ENCODE peak calls at places on chromosome 1, in nine cellular contexts. X is upper lobe of right lung, O is lower lobe of right lung, N is Panc1, H is heart left ventricle, Y is left ventricle myocardium inferior, Z is fibroblast of lung, K is prostate gland, D is WERI-Rb-1. J is an unnamed sample.

GRCh38 chr1:32870615-32871363 is at the start of gene FNDC5:
- DNase-seq in X (no peak), O (no peak), H (no peak), Y (peak; percentile 36), D (no peak), Z (peak; percentile 21), K (no peak), N (no peak), J (no peak)

GRCh38 chr1:205703072-205703471 is 22.8 kb upstream of the SLC45A3 start:
- DNase-seq in D (no peak), N (no peak), O (no peak), X (no peak), Y (no peak), K (peak; percentile 44), H (no peak), Z (no peak), J (no peak)

GRCh38 chr1:64598100-64598571 is 128.2 kb downstream of the CACHD1 start:
- DNase-seq in H (no peak), N (no peak), Y (no peak), K (no peak), D (no peak), O (no peak), Z (peak; percentile 85), X (no peak), J (no peak)

GRCh38 chr1:97920275-97920831 is 481 bp downstream of the DPYD start:
- DNase-seq in K (no peak), Y (no peak), N (no peak), D (no peak), Z (peak; percentile 32), O (no peak), X (no peak), H (no peak), J (no peak)

GRCh38 chr1:207873055-207873890 is 37.7 kb downstream of the CD34 start:
- DNase-seq in K (no peak), H (no peak), X (peak; percentile 71), N (no peak), Y (no peak), O (peak; percentile 60), Z (no peak), D (no peak), J (no peak)

GRCh38 chr1:194367121-194367520 is 1180.7 kb upstream of the B3GALT2 start:
- DNase-seq in K (no peak), Y (no peak), H (no peak), N (no peak), O (no peak), Z (peak; percentile 51), X (no peak), D (no peak), J (no peak)

GRCh38 chr1:33433509-33434362 is 2.8 kb upstream of the PHC2 start:
- DNase-seq in O (no peak), X (no peak), Z (peak; percentile 99), D (no peak), Y (no peak), K (no peak), H (peak; percentile 62), N (peak; percentile 97), J (peak; percentile 20)

GRCh38 chr1:77489910-77490309 is 192.5 kb downstream of the ZZZ3 start:
- DNase-seq in Z (peak; percentile 65), D (no peak), K (no peak), Y (no peak), H (no peak), X (no peak), N (no peak), O (no peak), J (no peak)

GRCh38 chr1:7300893-7301292 is 470.2 kb upstream of the VAMP3 start:
- DNase-seq in X (no peak), O (no peak), K (no peak), Y (no peak), D (no peak), Z (peak; percentile 97), H (no peak), N (peak; percentile 65), J (no peak)

GRCh38 chr1:75953461-75953860 is 21.3 kb upstream of the ASB17 start:
- DNase-seq in N (no peak), X (no peak), O (no peak), Z (no peak), Y (no peak), K (no peak), H (no peak), D (no peak), J (no peak)

GRCh38 chr1:228471762-228472398 is 15.3 kb upstream of the RNF187 start:
- DNase-seq in Z (no peak), N (no peak), D (no peak), K (no peak), H (no peak), X (no peak), Y (no peak), O (no peak), J (no peak)

GRCh38 chr1:26154750-26155149 is 4.1 kb upstream of the FAM110D start:
- DNase-seq in O (no peak), K (no peak), X (no peak), D (no peak), H (peak; percentile 56), Y (no peak), N (no peak), Z (no peak), J (no peak)

GRCh38 chr1:210252621-210253041 is 20.0 kb downstream of the SERTAD4 start:
- DNase-seq in O (peak; percentile 55), X (peak; percentile 71), D (peak; percentile 29), Y (peak; percentile 58), Z (no peak), H (peak; percentile 51), N (no peak), K (peak; percentile 10), J (no peak)

GRCh38 chr1:40508375-40509341 is at the start of gene EXO5:
- DNase-seq in N (no peak), K (peak; percentile 68), O (peak; percentile 91), Y (peak; percentile 86), D (peak; percentile 87), X (peak; percentile 93), H (peak; percentile 89), Z (peak; percentile 81), J (peak; percentile 11)

GRCh38 chr1:40507973-40508372 is 594 bp upstream of the EXO5 start:
- DNase-seq in N (no peak), Y (no peak), O (no peak), X (no peak), D (no peak), Z (no peak), H (no peak), K (no peak), J (no peak)
- H3K9me3 ChIP-seq in N (peaks cover 44% of the 10 kb centered on the region), Y (peaks cover 26% of the 10 kb centered on the region), O (peaks cover 8% of the 10 kb centered on the region), X (peaks cover 6% of the 10 kb centered on the region), D (peaks cover 10% of the 10 kb centered on the region), Z (no peaks in the 10 kb centered on the region), H (no peaks in the 10 kb centered on the region), K (no peaks in the 10 kb centered on the region), J (no peaks in the 10 kb centered on the region)

DNA sequence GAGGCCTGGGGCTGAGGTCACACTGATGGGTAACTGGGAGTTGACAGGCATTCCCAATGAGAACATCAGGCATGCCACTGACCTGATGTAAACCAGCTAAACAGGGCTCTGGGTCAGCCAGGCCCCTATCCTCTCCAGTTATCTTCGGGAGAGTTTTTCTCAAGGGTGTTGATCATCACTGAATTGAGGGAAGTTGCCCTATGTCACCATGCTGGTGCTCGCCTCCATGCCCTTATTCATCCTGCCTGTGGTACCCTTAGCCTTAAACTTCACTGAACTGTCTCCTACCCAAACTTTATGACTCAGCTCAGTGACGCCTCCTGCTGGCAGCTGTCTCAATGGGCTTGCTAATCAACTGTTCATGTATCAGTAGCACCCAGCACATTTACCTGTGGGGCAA is 80.7 kb upstream of the TNR start:
- DNase-seq in Z (no peak), O (no peak), N (no peak), D (peak; percentile 72), H (peak; percentile 30), Y (no peak), K (no peak), X (no peak), J (no peak)
- TF ChIP-seq CTCF in Z (no peak), O (peak; percentile 15), N (peak; percentile 45), D (peak; percentile 85), H (no peak), Y (peak; percentile 47), K (no peak), X (peak; percentile 23), J (no peak)

GRCh38 chr1:233491953-233492627 is 121.8 kb upstream of the KCNK1 start:
- DNase-seq in O (no peak), Y (no peak), D (no peak), Z (no peak), X (no peak), N (no peak), K (no peak), H (no peak), J (no peak)

GRCh38 chr1:233500111-233500510 is 113.8 kb upstream of the KCNK1 start:
- DNase-seq in N (no peak), X (no peak), Y (no peak), K (no peak), H (no peak), O (no peak), Z (no peak), D (no peak), J (no peak)

DNA sequence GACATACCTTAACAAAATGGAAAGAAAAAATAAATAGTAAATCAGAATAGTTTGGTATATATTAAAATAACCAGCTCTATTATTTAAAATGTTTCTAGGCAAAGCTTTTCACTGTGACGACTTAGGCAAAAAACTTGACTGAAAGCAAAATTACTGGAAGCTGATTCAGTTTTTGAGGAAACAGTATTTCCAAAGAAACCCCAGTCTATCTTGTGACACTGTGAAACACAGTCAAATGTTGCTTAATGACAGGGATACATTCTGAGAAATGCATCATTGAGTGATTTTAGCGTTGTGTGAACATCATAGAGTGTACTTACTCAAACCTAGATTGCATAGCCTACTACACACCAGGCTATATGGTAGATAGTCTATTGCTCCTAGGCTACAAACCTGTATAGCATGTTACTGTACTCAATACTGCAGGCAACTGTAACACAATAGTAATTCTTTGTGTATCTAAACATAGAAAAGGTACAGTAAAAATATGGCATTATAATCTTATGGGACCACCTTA is 116.9 kb upstream of the KCNK1 start:
- DNase-seq in K (no peak), N (no peak), X (no peak), Y (no peak), D (no peak), H (no peak), O (no peak), Z (no peak), J (no peak)
- H3K9me3 ChIP-seq in K (no peaks in the 10 kb centered on the region), N (no peaks in the 10 kb centered on the region), X (no peaks in the 10 kb centered on the region), Y (no peaks in the 10 kb centered on the region), D (no peaks in the 10 kb centered on the region), H (no peaks in the 10 kb centered on the region), O (no peaks in the 10 kb centered on the region), Z (no peaks in the 10 kb centered on the region), J (no peaks in the 10 kb centered on the region)

DNA sequence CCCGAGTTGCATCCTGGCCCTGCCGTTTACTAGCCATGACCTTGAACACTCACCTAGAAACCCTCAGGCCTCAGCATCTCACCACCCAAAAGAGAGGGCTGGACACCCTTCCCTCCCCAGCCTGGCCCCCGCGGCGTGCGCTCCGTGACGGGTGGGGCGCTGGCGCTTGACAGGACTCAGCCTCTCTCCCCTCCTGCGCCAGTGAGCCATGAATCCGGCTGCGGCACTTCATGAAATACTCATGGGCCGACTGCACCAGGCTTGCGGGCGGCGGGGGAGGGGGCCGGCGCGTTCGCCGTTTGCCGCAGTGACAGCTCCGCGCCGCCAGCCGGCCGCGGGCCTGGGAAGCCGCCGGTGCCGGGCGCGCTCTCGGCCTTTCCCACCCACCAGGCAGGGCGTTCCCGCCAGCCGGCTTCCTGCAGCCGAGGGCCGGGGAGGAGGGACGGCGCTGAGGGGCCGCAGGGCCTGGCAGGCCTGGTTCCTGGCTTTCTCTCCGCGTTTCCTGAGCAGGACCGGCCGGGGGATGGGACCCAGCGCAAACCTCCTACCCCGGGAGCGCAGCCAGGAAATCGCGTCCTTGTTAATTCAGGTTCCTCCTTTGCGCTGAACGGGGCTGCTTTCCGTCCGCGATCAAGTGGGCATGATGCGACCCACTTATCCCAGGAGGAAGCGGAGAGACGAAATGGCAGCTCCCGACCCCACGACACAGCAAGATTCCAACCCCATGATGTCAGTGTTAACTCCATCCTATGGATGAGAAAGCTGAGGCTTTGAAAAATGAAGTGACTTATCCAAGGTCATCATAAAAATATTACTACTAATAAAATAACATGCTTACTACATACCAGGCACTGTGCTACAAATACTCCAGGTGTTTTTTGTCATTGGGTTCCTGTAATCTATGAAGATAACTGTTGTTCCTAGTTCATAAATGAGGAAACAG is 9.1 kb upstream of the LUZP1 start:
- DNase-seq in D (peak; percentile 38), K (peak; percentile 64), Y (peak; percentile 88), X (peak; percentile 86), Z (peak; percentile 84), N (no peak), H (peak; percentile 91), O (peak; percentile 80), J (peak; percentile 21)
- TF ChIP-seq CTCF in D (no peak), K (peak; percentile 56), Y (peak; percentile 58), X (peak; percentile 25), Z (no peak), N (no peak), H (no peak), O (no peak), J (peak; percentile 35)